ENCODE peak calls at places on chromosomes 13 and 19, in eight cellular contexts. O is OCI-LY7, Y is H9, H is mesenchymal stem cell, D is hepatocyte, S is PC-9, J is neural progenitor cell, L is IMR-90. U is an unnamed sample.

GRCh38 chr13:35856084-35856483 is 275.1 kb downstream of the DCLK1 start:
- DNase-seq in Y (no peak), L (no peak), D (no peak), H (no peak), O (no peak), J (no peak), S (no peak), U (no peak)

GRCh38 chr19:10551698-10552301 is 8.1 kb downstream of the ATG4D start:
- DNase-seq in J (no peak), Y (peak; percentile 55), S (peak; percentile 72), D (no peak), O (peak; percentile 54), H (peak; percentile 52), L (no peak), U (peak; percentile 51)

GRCh38 chr13:114261328-114261965 is 20.0 kb upstream of the UPF3A start:
- DNase-seq in Y (no peak), D (no peak), O (no peak), L (no peak), H (no peak), S (no peak), J (no peak), U (no peak)

GRCh38 chr13:33114146-33114545 is 97.9 kb downstream of the KL start:
- DNase-seq in Y (no peak), O (no peak), J (no peak), S (no peak), L (peak; percentile 30), H (no peak), D (no peak), U (no peak)

GRCh38 chr13:62119739-62120700 is 704.4 kb upstream of the PCDH20 start:
- DNase-seq in L (peak; percentile 17), J (peak; percentile 15), S (no peak), H (peak; percentile 28), D (peak; percentile 30), Y (no peak), O (peak; percentile 63), U (no peak)

GRCh38 chr13:49539313-49539712 is 43.6 kb downstream of the PHF11 start:
- DNase-seq in H (peak; percentile 25), S (no peak), L (peak; percentile 20), O (peak; percentile 42), Y (no peak), D (no peak), J (no peak), U (no peak)

GRCh38 chr13:106163426-106163825 is 372.0 kb downstream of the EFNB2 start:
- DNase-seq in D (no peak), O (no peak), J (no peak), Y (no peak), S (peak; percentile 62), L (no peak), H (no peak), U (no peak)

GRCh38 chr19:42465827-42466280 is 23.1 kb upstream of the CXCL17 start:
- DNase-seq in S (no peak), Y (no peak), J (no peak), D (no peak), L (no peak), H (no peak), O (peak; percentile 90), U (no peak)

GRCh38 chr19:1852729-1853128 is 4.4 kb upstream of the REXO1 start:
- DNase-seq in S (no peak), O (no peak), D (no peak), H (no peak), L (no peak), Y (no peak), J (no peak), U (no peak)

GRCh38 chr19:1094978-1095701 is at the start of gene POLR2E:
- DNase-seq in Y (peak; percentile 97), S (peak; percentile 90), H (peak; percentile 98), L (peak; percentile 98), D (peak; percentile 99), J (peak; percentile 99), O (peak; percentile 99), U (peak; percentile 95)

GRCh38 chr13:82717249-82717648 is 1165.0 kb downstream of the SLITRK1 start:
- DNase-seq in O (no peak), Y (no peak), S (no peak), D (no peak), J (no peak), L (peak; percentile 59), H (peak; percentile 15), U (peak; percentile 90)

GRCh38 chr13:114151031-114151430 is 18.6 kb upstream of the RASA3 start:
- DNase-seq in L (no peak), D (no peak), H (no peak), J (no peak), Y (no peak), O (no peak), S (no peak), U (no peak)

GRCh38 chr13:108690726-108691125 is 61.3 kb downstream of the MYO16 start:
- DNase-seq in D (no peak), S (no peak), O (no peak), L (no peak), Y (no peak), H (no peak), J (no peak), U (no peak)

GRCh38 chr13:114019367-114019766 is 45.5 kb upstream of the C13orf46 start:
- DNase-seq in J (peak; percentile 17), Y (peak; percentile 69), L (no peak), O (peak; percentile 75), D (no peak), S (no peak), H (no peak), U (no peak)

GRCh38 chr19:35742121-35742724 is at the start of gene IGFLR1:
- DNase-seq in S (no peak), H (no peak), L (no peak), D (no peak), J (no peak), O (peak; percentile 75), Y (no peak), U (no peak)

GRCh38 chr13:29452773-29453574 is 142.5 kb downstream of the SLC7A1 start:
- DNase-seq in O (no peak), S (no peak), H (no peak), L (no peak), D (no peak), Y (no peak), J (no peak), U (no peak)

GRCh38 chr13:93690139-93690538 is 463.5 kb downstream of the GPC6 start:
- DNase-seq in O (no peak), J (peak; percentile 70), D (peak; percentile 52), H (peak; percentile 55), S (no peak), Y (no peak), L (peak; percentile 46), U (no peak)

GRCh38 chr19:15159251-15159650 is 41.5 kb downstream of the NOTCH3 start:
- DNase-seq in J (no peak), S (no peak), Y (no peak), H (peak; percentile 24), L (peak; percentile 33), D (no peak), O (peak; percentile 53), U (peak; percentile 23)

GRCh38 chr19:45767410-45767880 is 1.6 kb downstream of the SIX5 start:
- DNase-seq in D (peak; percentile 84), J (peak; percentile 88), L (peak; percentile 89), H (peak; percentile 92), S (peak; percentile 77), Y (peak; percentile 77), O (no peak), U (peak; percentile 81)

GRCh38 chr19:8311461-8312260 is 3.5 kb upstream of the CD320 start:
- DNase-seq in J (no peak), S (peak; percentile 74), Y (no peak), L (no peak), H (no peak), O (no peak), D (no peak), U (no peak)
- H2AFZ ChIP-seq in J (no peak overlapping the region), S (no peak overlapping the region), Y (no peak overlapping the region), L (no peak overlapping the region), H (no peak overlapping the region), O (no peak overlapping the region), D (no peak overlapping the region), U (no peak overlapping the region)

DNA sequence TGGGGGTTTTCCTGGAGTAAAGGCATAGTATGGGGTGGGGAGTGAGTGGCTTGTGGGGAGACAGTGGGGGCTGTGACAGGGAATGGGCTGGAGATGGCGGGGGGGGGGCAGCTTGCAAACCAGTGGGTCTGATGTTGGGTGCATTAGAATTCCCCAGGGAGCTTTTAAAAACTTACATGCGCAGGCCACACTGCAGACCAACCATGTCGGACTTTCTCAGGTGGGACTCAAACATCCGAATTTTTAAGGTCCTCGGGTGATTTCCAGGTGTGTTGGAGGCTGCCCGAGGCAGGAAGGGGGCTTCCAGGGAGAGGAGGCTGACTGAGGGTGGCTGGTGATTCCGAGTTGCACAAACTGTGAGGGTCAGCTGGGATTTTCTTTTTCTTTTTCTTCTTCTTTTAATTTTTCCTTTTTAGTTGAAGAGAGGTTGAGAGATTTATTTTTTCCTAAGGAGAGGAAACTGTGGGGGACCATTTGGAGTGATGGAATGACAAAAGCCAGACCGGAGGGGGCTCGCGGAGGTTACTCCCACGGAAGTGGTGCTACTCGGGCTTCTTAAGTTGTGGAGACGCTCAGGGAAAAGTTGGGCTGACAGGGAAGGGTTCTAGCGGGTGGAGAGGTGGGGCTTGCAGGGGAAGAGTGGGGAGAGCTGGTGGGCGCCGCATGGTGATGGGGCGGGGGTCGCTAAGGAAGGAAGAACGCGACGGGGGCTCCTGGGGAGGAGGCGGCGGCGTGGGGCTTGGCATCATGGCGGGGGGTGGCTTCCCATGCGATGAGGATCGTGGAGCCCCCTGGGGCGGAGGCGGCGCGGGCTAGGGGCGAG is 1.0 kb upstream of the CACNG8 start:
- DNase-seq in O (no peak), D (no peak), H (no peak), Y (no peak), L (no peak), J (peak; percentile 28), S (no peak), U (no peak)
- H2AFZ ChIP-seq in O (no peak overlapping the region), D (no peak overlapping the region), H (no peak overlapping the region), Y (no peak overlapping the region), L (no peak overlapping the region), J (no peak overlapping the region), S (peak overlapping the region; percentile 70), U (no peak overlapping the region)

DNA sequence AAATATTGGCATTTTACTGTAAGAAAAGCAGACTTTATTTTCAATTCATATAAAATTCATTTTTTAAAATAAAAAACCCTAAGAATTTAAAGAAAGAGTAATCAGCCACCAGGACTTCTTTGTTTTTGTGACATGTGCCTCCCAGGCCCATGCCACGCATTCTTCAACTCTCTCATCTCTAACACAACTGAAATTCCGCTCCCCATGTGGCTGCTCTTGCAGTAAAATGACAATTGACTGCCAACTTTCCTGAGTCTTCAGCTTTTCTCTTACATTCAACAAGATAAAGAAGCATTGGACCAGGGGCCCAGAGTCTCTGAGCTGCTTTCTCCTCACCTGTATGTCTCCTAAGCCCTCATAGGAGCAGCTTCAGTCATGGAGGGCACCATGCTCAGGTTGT is 372.1 kb downstream of the UQCRFS1 start:
- DNase-seq in J (peak; percentile 19), S (no peak), O (no peak), L (no peak), H (no peak), D (no peak), Y (no peak), U (no peak)
- H2AFZ ChIP-seq in J (peak overlapping the region; percentile 50), S (no peak overlapping the region), O (no peak overlapping the region), L (no peak overlapping the region), H (no peak overlapping the region), D (no peak overlapping the region), Y (no peak overlapping the region), U (no peak overlapping the region)

DNA sequence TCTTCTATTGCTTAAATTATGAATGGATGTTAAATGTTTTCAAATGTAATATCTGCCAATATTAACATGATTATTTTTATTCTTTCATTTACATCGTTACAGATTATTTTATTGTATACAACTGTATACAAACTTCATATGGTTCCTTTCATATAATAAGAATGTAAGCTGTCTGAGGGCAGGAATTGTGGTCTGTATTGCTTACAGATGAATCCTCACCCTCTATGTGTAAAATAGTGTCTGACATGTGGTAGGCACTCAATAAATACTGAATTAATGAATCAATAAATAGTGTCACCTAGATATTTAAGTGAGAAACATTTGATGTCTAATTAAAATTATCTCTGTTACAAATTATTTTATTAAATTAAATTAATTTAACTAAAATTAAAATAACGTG is 7.8 kb downstream of the FPR3 start:
- DNase-seq in H (no peak), D (no peak), S (no peak), Y (no peak), L (no peak), J (no peak), O (no peak), U (no peak)
- H2AFZ ChIP-seq in H (no peak overlapping the region), D (no peak overlapping the region), S (no peak overlapping the region), Y (no peak overlapping the region), L (no peak overlapping the region), J (no peak overlapping the region), O (no peak overlapping the region), U (no peak overlapping the region)

U was measured in mammary epithelial cell.